ENCODE peak calls at places on chromosomes 16 and 17, in nine cellular contexts. J, U, L, K, N, T, B, Y and F are unnamed samples.

GRCh38 chr17:50317121-50317520 is 28.8 kb upstream of the XYLT2 start:
- DNase-seq in J (no peak), T (no peak), K (no peak), N (no peak), B (no peak), Y (no peak), L (no peak), U (no peak), F (no peak)

GRCh38 chr17:61450641-61451537 is 1.3 kb upstream of the TBX4 start:
- DNase-seq in T (no peak), Y (no peak), L (no peak), U (no peak), K (no peak), J (no peak), B (no peak), N (no peak), F (no peak)

GRCh38 chr17:45226620-45227019 is 4.9 kb downstream of the FMNL1 start:
- DNase-seq in L (no peak), Y (no peak), U (no peak), N (no peak), K (no peak), T (no peak), B (no peak), J (no peak), F (no peak)

GRCh38 chr16:4935231-4935855 is 1.6 kb downstream of the PPL start:
- DNase-seq in T (peak), L (peak), B (peak), N (no peak), J (peak), K (no peak), Y (peak), U (no peak), F (no peak)

GRCh38 chr17:39486242-39486641 is 25.0 kb downstream of the CDK12 start:
- DNase-seq in T (no peak), B (no peak), U (no peak), L (no peak), K (peak), N (peak), Y (no peak), J (no peak), F (no peak)

GRCh38 chr17:76417499-76418143 is 33.2 kb downstream of the SPHK1 start:
- DNase-seq in J (no peak), N (no peak), Y (no peak), T (peak), U (no peak), L (no peak), K (no peak), B (no peak), F (peak)

GRCh38 chr17:33385133-33385532 is 92.0 kb upstream of the ASIC2 start:
- DNase-seq in J (no peak), K (no peak), L (no peak), T (no peak), N (no peak), Y (no peak), U (no peak), B (no peak), F (no peak)

GRCh38 chr16:55555436-55555835 is 11.0 kb upstream of the CAPNS2 start:
- DNase-seq in B (no peak), Y (no peak), U (no peak), N (peak), T (no peak), L (no peak), J (no peak), K (no peak), F (no peak)

GRCh38 chr17:69445132-69445531 is 30.6 kb downstream of the MAP2K6 start:
- DNase-seq in B (no peak), Y (no peak), J (no peak), K (no peak), U (no peak), T (no peak), L (no peak), N (no peak), F (no peak)

GRCh38 chr17:57861737-57862409 is 12.0 kb upstream of the MRPS23 start:
- DNase-seq in U (no peak), N (no peak), B (no peak), T (peak), L (peak), J (peak), Y (no peak), K (peak), F (peak)

GRCh38 chr17:7889166-7889584 is 586 bp downstream of the CHD3 start:
- DNase-seq in T (peak), B (peak), U (no peak), J (peak), K (peak), L (peak), N (peak), Y (peak), F (peak)

GRCh38 chr17:41507315-41507880 is 2.0 kb upstream of the KRT13 start:
- DNase-seq in J (no peak), B (no peak), Y (no peak), N (no peak), T (no peak), L (no peak), K (no peak), U (no peak), F (no peak)

GRCh38 chr16:85432606-85433005 is 180.5 kb upstream of the GSE1 start:
- DNase-seq in L (no peak), U (no peak), B (no peak), Y (no peak), J (no peak), T (no peak), N (no peak), K (no peak), F (no peak)

GRCh38 chr16:85433477-85433876 is 179.6 kb upstream of the GSE1 start:
- DNase-seq in L (no peak), J (no peak), T (no peak), U (no peak), B (no peak), Y (no peak), N (no peak), K (no peak), F (no peak)

GRCh38 chr16:85429776-85430522 is 183.2 kb upstream of the GSE1 start:
- DNase-seq in K (no peak), L (no peak), B (no peak), U (no peak), Y (no peak), J (no peak), N (no peak), T (peak), F (no peak)

GRCh38 chr16:85430523-85431381 is 182.4 kb upstream of the GSE1 start:
- DNase-seq in T (no peak), N (no peak), B (no peak), Y (peak), L (no peak), K (no peak), J (no peak), U (no peak), F (no peak)

GRCh38 chr16:85431431-85432124 is 181.5 kb upstream of the GSE1 start:
- DNase-seq in J (no peak), L (no peak), U (no peak), Y (peak), N (no peak), T (no peak), K (no peak), B (no peak), F (no peak)
- H3K4me3 ChIP-seq in J (no peak), L (no peak), U (no peak), Y (no peak), N (no peak), T (no peak), K (no peak), B (no peak), F (no peak)

GRCh38 chr16:728131-728889 is 1.4 kb downstream of the HAGHL start:
- DNase-seq in Y (peak), N (peak), U (no peak), J (no peak), B (peak), T (no peak), L (no peak), K (peak), F (peak)
- TF ChIP-seq POLR2A in Y (no peak), N (peak), U (no peak), J (no peak), B (no peak), T (no peak), L (no peak), K (no peak), F (no peak)

GRCh38 chr17:48676963-48677558 is 45.3 kb downstream of the PRAC1 start:
- DNase-seq in N (no peak), T (no peak), K (no peak), U (no peak), Y (no peak), B (no peak), L (no peak), J (no peak), F (no peak)

GRCh38 chr17:48679385-48680096 is 42.8 kb downstream of the PRAC1 start:
- DNase-seq in J (no peak), L (no peak), K (no peak), N (no peak), T (no peak), U (no peak), Y (no peak), B (no peak), F (no peak)

GRCh38 chr17:48681609-48682008 is 40.7 kb downstream of the PRAC1 start:
- DNase-seq in K (no peak), Y (no peak), N (no peak), U (no peak), B (no peak), L (no peak), J (no peak), T (no peak), F (no peak)

DNA sequence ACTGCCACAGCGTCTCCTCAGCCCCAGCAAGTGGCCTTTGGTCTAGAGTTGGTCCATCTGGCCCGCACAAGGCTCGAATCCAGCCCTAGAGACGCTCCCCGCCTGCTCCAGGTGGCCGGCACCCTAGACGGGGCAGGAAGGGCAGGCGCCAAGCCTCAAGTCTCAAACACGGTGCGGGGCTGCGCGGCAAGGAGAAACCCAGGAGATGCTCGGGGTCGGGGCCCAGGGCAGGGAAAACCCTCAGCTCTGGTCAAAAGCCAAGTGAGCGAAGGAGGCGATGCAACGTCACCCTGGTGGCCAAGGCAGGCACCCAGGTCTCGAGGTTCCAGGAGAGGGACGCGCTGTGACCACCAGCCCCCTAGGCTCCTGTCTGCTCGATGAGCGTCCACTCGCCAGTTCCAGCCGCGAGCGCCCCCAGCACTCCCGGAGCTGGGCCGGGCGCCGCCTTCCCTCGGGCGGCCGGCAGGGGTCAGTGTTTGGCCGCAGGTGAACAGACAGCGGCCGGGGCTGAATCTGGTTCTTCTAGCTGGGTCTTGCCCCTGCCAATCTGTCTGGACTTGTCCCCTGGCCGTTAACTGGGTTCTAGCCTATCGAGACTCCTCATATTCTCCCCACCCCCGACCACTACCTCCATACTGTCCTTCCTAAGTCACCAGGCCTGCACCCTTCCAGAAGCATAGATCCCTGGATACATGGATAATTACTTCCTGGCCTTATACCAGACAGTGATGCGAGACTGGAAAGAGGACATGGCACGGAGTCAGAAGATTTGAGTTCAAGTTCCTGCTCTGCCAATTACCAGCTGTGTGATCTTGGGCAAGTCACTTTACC is 44.0 kb downstream of the PRAC1 start:
- DNase-seq in U (peak), T (peak), J (peak), N (peak), B (peak), Y (peak), L (peak), K (peak), F (peak)
- H3K4me3 ChIP-seq in U (no peak), T (no peak), J (no peak), N (no peak), B (no peak), Y (no peak), L (no peak), K (peak), F (no peak)

DNA sequence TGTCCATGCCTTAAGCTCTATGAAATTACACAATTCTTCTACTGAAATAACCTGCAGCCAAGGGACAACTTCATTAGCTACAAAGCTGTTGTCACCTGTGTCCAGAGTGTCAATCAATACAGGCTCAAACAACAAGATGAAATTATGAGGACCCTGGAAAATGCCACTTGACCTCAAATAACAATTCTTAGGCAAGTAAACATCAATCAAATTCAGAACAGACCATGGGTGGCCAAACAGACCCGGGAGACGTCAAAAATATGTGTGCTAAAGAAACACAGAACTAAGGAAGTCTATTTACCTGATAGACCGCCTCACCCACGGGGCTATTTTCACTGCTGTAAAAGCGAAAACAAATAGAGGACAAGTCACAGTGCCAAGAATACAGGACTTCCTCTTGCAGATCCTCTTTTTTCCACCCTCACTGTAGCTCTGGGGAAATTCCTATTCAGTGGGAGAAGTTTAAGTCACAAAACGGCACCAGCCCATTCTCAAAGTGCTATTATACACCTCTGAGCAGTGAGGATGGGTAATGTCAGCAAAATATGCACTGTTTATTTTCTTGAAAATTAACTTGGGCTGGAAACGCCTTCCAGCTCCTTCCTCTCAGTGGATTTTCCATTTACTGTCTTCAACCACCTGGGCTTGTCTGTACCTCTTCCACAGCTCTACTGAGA is 2.7 kb downstream of the LITAF start:
- DNase-seq in K (peak), L (no peak), T (no peak), Y (no peak), U (no peak), N (no peak), J (no peak), B (no peak), F (peak)
- TF ChIP-seq POLR2A in K (no peak), L (no peak), T (peak), Y (no peak), U (no peak), N (no peak), J (no peak), B (no peak), F (no peak)

GRCh38 chr16:83793179-83793578 is 14.6 kb upstream of the HSBP1 start:
- DNase-seq in K (no peak), J (no peak), N (no peak), U (no peak), L (no peak), T (no peak), B (no peak), Y (no peak), F (no peak)
- H3K4me3 ChIP-seq in K (no peak), J (no peak), N (no peak), U (no peak), L (no peak), T (no peak), B (no peak), Y (no peak), F (no peak)

DNA sequence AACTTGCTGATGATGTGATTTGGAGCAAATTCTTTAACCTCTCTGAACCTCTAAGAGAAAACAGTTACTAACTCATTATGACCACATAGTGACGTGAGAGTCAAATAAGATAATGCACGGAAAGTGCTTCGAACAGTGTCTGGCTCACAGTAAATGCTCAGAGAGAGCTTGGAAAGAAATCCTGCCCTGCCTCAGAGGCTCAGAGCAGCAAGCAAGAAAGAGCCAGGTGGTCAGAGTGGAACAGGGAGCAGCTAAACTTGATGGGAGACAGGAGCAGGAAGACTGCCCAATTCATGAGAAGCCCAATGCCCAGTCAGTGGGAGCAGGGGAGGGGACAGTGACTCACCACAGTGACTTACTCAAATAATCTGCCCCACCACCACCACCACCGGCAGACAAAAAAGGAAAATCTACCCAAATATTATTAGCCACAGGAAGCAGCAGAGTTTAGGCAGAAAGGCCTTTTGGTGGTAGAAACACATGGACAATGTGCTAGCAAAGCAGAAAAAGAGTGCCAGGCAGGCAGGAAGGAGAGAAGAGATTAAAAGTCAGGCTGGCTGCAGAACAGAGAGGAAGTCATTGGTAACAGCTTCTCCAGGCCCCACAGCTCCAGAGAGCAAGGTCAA is 24.0 kb upstream of the CCL1 start:
- DNase-seq in B (no peak), T (no peak), Y (no peak), L (no peak), U (no peak), K (no peak), J (no peak), N (peak), F (no peak)
- TF ChIP-seq POLR2A in B (no peak), T (no peak), Y (no peak), L (no peak), U (no peak), K (no peak), J (no peak), N (no peak), F (no peak)